ENCODE peak calls at places on chromosome 9, in ten cellular contexts. D is body of pancreas, O is heart left ventricle, Z is esophagus squamous epithelium, I is sigmoid colon, X is ovary, K is tibial nerve, N is suprapubic skin, C is adrenal gland, U is Peyer's patch. A is an unnamed sample.

GRCh38 chr9:35705836-35706430 is 16.2 kb upstream of the TPM2 start:
- DNase-seq in N (no peak), Z (no peak), O (peak; percentile 18), I (no peak), X (no peak), D (no peak), C (no peak), U (no peak), K (no peak), A (no peak)

GRCh38 chr9:113566712-113567071 is 103.2 kb downstream of the RGS3 start:
- DNase-seq in O (peak; percentile 86), D (peak; percentile 5), U (peak; percentile 37), K (no peak), I (peak; percentile 73), C (no peak), Z (no peak), X (no peak), N (peak; percentile 59), A (peak; percentile 25)

GRCh38 chr9:104319198-104319597 is 184.9 kb upstream of the OR13F1 start:
- DNase-seq in U (no peak), X (no peak), K (no peak), O (no peak), C (no peak), I (no peak), Z (no peak), N (no peak), D (no peak), A (no peak)

GRCh38 chr9:94872921-94873511 is 146.5 kb downstream of the AOPEP start:
- DNase-seq in U (no peak), O (no peak), X (no peak), D (no peak), K (no peak), I (no peak), C (no peak), N (no peak), Z (no peak), A (peak; percentile 65)

GRCh38 chr9:37495571-37495970 is 9.8 kb downstream of the POLR1E start:
- DNase-seq in N (no peak), O (no peak), U (no peak), X (no peak), I (no peak), D (no peak), C (no peak), Z (no peak), K (no peak), A (no peak)

GRCh38 chr9:5783982-5784381 is 48.9 kb downstream of the ERMP1 start:
- DNase-seq in I (no peak), K (no peak), D (no peak), O (no peak), X (no peak), C (peak; percentile 26), Z (no peak), U (no peak), N (no peak), A (no peak)

GRCh38 chr9:106482733-106483132 is 380.2 kb upstream of the ZNF462 start:
- DNase-seq in K (no peak), O (no peak), N (no peak), D (no peak), U (no peak), X (no peak), Z (no peak), C (no peak), I (no peak), A (no peak)

GRCh38 chr9:85536076-85536475 is 205.7 kb downstream of the AGTPBP1 start:
- DNase-seq in O (peak; percentile 63), D (no peak), K (no peak), C (peak; percentile 23), U (no peak), N (no peak), I (no peak), X (no peak), Z (no peak), A (no peak)

GRCh38 chr9:136326777-136327312 is 494 bp upstream of the GPSM1 start:
- DNase-seq in C (no peak), O (no peak), D (no peak), N (no peak), U (no peak), Z (no peak), K (no peak), I (no peak), X (no peak), A (no peak)

GRCh38 chr9:94782367-94783120 is 56.0 kb downstream of the AOPEP start:
- DNase-seq in N (no peak), X (no peak), O (no peak), K (no peak), Z (no peak), D (no peak), I (no peak), C (no peak), U (no peak), A (no peak)

GRCh38 chr9:129513282-129513681 is 107.6 kb downstream of the C9orf50 start:
- DNase-seq in N (no peak), Z (no peak), D (no peak), O (no peak), U (no peak), K (no peak), C (no peak), X (no peak), I (peak; percentile 2), A (no peak)

GRCh38 chr9:7536310-7536939 is 263.2 kb downstream of the DMAC1 start:
- DNase-seq in K (peak; percentile 71), X (no peak), C (peak; percentile 43), N (no peak), I (no peak), U (peak; percentile 60), Z (no peak), D (peak; percentile 64), O (peak; percentile 42), A (no peak)

GRCh38 chr9:131698715-131699053 is 41.2 kb downstream of the RAPGEF1 start:
- DNase-seq in I (no peak), N (no peak), Z (no peak), K (no peak), U (no peak), O (no peak), C (no peak), X (no peak), D (no peak), A (no peak)

GRCh38 chr9:96619491-96620154 is at the start of gene CDC14B:
- DNase-seq in I (peak; percentile 96), O (peak; percentile 96), Z (no peak), K (peak; percentile 75), C (peak; percentile 90), D (peak; percentile 98), X (peak; percentile 81), U (peak; percentile 95), N (peak; percentile 92), A (peak; percentile 86)
- TF ChIP-seq POLR2A in I (no peak), O (no peak), Z (no peak), K (no peak), C (no peak), D (peak; percentile 42), X (no peak), U (peak; percentile 10), N (no peak), A (no peak)

DNA sequence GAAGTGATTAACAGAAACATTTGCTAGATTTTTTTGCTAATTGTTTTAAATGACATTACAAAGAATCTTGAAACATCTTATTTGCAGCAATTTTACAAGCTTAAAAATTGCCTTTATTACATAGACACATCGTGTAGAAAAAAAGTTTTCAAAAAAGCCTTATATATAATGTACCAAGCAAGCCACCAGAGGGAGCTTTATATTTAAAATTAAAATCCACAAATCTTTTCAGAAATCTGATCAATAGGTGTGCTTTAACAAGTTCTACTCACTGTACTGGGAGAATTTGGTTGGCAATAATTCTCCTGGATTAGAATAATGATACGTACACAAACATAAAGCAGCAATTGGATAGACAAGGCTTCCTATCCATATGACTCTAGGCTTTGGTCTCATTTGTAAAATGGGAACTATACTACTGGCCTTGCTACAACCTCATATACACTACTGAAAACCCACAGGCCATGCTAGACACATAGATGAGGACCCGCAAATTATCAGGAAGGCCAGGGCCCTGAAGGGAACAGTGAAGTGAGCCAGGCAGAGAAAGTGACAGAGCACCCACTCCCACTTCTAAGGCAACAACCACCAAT is 4.8 kb downstream of the PSMB7 start:
- DNase-seq in C (no peak), I (no peak), N (no peak), O (no peak), D (no peak), Z (no peak), K (no peak), U (no peak), X (no peak), A (no peak)
- TF ChIP-seq CTCF in C (peak; percentile 18), I (no peak), N (no peak), O (no peak), D (no peak), Z (no peak), K (no peak), U (no peak), X (no peak), A (no peak)

DNA sequence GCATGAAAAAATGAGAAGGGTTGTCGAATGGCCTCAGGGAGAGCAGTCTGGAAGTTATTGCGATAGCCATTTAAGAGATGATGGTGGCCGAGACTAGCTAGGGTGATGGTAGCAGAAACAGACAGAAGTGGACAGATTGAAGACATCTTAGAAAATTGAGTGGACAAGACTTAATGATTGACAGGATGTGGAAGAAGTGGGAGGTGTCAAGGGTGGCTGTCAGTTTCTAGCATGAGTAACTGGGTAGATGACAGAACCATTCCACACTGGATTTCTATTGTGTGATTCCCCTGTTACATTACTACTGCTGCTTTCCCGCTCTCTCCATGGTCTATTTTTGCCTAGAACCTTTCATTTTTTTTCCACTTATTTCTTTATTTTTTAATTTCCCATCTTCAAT is 12.6 kb downstream of the CHMP5 start:
- DNase-seq in X (no peak), I (no peak), U (no peak), N (no peak), C (no peak), Z (no peak), O (no peak), D (no peak), K (no peak), A (no peak)
- H3K36me3 ChIP-seq in X (no peaks in the 10 kb centered on the region), I (peaks cover 25% of the 10 kb centered on the region), U (peaks cover 93% of the 10 kb centered on the region), N (peaks cover 96% of the 10 kb centered on the region), C (no peaks in the 10 kb centered on the region), Z (peaks cover 65% of the 10 kb centered on the region), O (peaks cover 100% of the 10 kb centered on the region), D (peaks cover 11% of the 10 kb centered on the region), K (peaks cover 99% of the 10 kb centered on the region), A (no peaks in the 10 kb centered on the region)

GRCh38 chr9:33289936-33290246 is 425 bp upstream of the NFX1 start:
- DNase-seq in O (no peak), N (no peak), X (no peak), C (no peak), I (no peak), K (no peak), D (no peak), U (no peak), Z (no peak), A (no peak)

GRCh38 chr9:33289501-33289900 is 815 bp upstream of the NFX1 start:
- DNase-seq in U (no peak), I (no peak), C (peak; percentile 29), O (no peak), Z (no peak), D (no peak), X (peak; percentile 18), K (no peak), N (peak; percentile 72), A (peak; percentile 24)

GRCh38 chr9:33290247-33290993 is at the start of gene NFX1:
- DNase-seq in I (peak; percentile 99), O (peak; percentile 98), C (peak; percentile 98), X (peak; percentile 98), D (peak; percentile 98), Z (peak; percentile 86), N (peak; percentile 99), K (peak; percentile 98), U (peak; percentile 99), A (peak; percentile 98)

GRCh38 chr9:33288828-33289483 is 1.4 kb upstream of the NFX1 start:
- DNase-seq in I (peak; percentile 75), Z (no peak), K (no peak), O (peak; percentile 38), X (peak; percentile 20), D (no peak), C (no peak), U (no peak), N (peak; percentile 78), A (peak; percentile 28)

GRCh38 chr9:33290994-33291397 is 680 bp downstream of the NFX1 start:
- DNase-seq in Z (no peak), D (no peak), U (no peak), O (no peak), X (no peak), N (no peak), C (no peak), I (no peak), K (no peak), A (no peak)
- TF ChIP-seq POLR2A in Z (no peak), D (no peak), U (no peak), O (no peak), X (no peak), N (no peak), C (no peak), I (no peak), K (no peak), A (no peak)